ENCODE peak calls at places on chromosome 14, in eight cellular contexts. C, N, M, Q, Y, E, T and B are unnamed samples.

GRCh38 chr14:103994535-103995184 is 52.3 kb upstream of the RD3L start:
- DNase-seq in E (no peak), T (no peak), M (no peak), Y (no peak), N (no peak), Q (no peak), C (no peak), B (no peak)

GRCh38 chr14:30822080-30822571 is 52.2 kb upstream of the COCH start:
- DNase-seq in Y (no peak), C (no peak), M (no peak), Q (no peak), E (no peak), N (no peak), T (no peak), B (no peak)

GRCh38 chr14:29894030-29894429 is 33.6 kb downstream of the PRKD1 start:
- DNase-seq in T (no peak), M (no peak), C (no peak), Q (no peak), N (no peak), Y (no peak), E (no peak), B (no peak)

GRCh38 chr14:81471062-81471461 is 62.6 kb downstream of the SEL1L start:
- DNase-seq in M (no peak), Q (no peak), N (no peak), E (no peak), C (no peak), T (no peak), Y (no peak), B (peak)

GRCh38 chr14:92850492-92850891 is 56.4 kb downstream of the GOLGA5 start:
- DNase-seq in E (no peak), M (no peak), Y (no peak), T (no peak), C (no peak), Q (no peak), N (no peak), B (peak)

GRCh38 chr14:90281261-90281660 is 24.9 kb downstream of the PSMC1 start:
- DNase-seq in M (no peak), C (no peak), E (peak), N (no peak), Y (no peak), Q (no peak), T (no peak), B (no peak)

GRCh38 chr14:52190532-52190931 is 77.0 kb upstream of the PTGDR start:
- DNase-seq in M (no peak), E (no peak), Q (no peak), N (no peak), C (no peak), Y (no peak), T (no peak), B (no peak)

GRCh38 chr14:44211718-44212117 is 295.4 kb downstream of the FSCB start:
- DNase-seq in M (no peak), Q (no peak), C (no peak), T (no peak), Y (no peak), N (no peak), E (no peak), B (no peak)

GRCh38 chr14:57464013-57464730 is 29.5 kb downstream of the CCDC198 start:
- DNase-seq in E (no peak), N (no peak), M (no peak), C (no peak), T (no peak), Q (no peak), Y (peak), B (no peak)

GRCh38 chr14:102088012-102088792 is 1.4 kb upstream of the HSP90AA1 start:
- DNase-seq in C (peak), T (peak), M (peak), Q (peak), N (peak), E (peak), Y (no peak), B (no peak)

GRCh38 chr14:91323671-91324605 is 79.4 kb upstream of the GPR68 start:
- DNase-seq in N (peak), E (peak), Q (peak), Y (peak), M (peak), C (peak), T (peak), B (peak)
- H3K27ac ChIP-seq in N (peak), E (no peak), Q (peak), Y (no peak), M (peak), C (peak), T (peak), B (peak)

GRCh38 chr14:50002926-50003212 is 110.0 kb downstream of the ARF6 start:
- DNase-seq in N (no peak), E (no peak), M (no peak), C (no peak), Y (no peak), Q (no peak), T (no peak), B (no peak)
- H3K27ac ChIP-seq in N (peak), E (no peak), M (peak), C (peak), Y (peak), Q (peak), T (peak), B (peak)

DNA sequence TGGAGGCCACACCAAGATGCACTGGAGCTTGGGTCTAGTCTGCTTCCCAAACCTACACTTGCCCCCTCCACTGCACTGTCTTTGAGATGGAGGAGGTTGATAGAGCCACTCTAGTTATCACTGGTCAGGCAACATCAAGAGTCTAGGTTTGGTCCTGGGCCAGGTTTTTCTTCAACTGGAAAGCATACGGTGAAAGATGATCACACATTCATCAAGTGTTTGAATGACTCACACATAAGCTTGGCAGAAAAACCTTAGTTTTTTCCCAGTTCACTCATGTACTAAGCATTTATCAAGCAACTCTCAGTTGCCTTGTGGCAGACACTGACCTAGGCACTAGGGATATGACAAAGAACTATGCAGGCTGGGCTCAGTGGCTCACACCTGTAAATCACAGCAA is 84.5 kb downstream of the PLEKHG3 start:
- DNase-seq in Y (peak), C (peak), M (no peak), E (peak), Q (no peak), N (no peak), T (no peak), B (no peak)
- H3K27ac ChIP-seq in Y (peak), C (no peak), M (no peak), E (no peak), Q (no peak), N (no peak), T (peak), B (no peak)

DNA sequence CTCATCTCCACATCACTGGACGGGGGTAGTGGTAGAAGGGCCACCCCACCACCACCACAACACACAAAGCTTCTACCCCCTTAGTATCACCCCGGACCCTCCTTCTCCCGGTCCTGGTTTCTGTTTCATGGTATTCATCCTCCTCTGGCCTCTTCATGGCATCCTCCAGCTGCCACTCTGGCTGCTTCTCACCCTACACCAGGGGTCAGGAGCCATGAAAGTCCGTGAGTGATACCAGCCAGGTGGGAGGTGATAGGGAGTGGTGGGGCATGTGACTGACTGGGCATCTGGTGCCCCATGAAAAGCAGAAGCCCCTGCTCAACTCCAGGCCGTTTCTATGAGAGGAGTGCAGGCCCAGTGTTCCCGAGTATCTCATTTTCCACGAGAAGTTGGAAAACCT is 151.4 kb upstream of the HIF1A start:
- DNase-seq in E (no peak), T (no peak), C (no peak), N (no peak), Y (no peak), Q (no peak), M (no peak), B (no peak)
- H3K27ac ChIP-seq in E (no peak), T (peak), C (peak), N (no peak), Y (peak), Q (peak), M (no peak), B (no peak)

DNA sequence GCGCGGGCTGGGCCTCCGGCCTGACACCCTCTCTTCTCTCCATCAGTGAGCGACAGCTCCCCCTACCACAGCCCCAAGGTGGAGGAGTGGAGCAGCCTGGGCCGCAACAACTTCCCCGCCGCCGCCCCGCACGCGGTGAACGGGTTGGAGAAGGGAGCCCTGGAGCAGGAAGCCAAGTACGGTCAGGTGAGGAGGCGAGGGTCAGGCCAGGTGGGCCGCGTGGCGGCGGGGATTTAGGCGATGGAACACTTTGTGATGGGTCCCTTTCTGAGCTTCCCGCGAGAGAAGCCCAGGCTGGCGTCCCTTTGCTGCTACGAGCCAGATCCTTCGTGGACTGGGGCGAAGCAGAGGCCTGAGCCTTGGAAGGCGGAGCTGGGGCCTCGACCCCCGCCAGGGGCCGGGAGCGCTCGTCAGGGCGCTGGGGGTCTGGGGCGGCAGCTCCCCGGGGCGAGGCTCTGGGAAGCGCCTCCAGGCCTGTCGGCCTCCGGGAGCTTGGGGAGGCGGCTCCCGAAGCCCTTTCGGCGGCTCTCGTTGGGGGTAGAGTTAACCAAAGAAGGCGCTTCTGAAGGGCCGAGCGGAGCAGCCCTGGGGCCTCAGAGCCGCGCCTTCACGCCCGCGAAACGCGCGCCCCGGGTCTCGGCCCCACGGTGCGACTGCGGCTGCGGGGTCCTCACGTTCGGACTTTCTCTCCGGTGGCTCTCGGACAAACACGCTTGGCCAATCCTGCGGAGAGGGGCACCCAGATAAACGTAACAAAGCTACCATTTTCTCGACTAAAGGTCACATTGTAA is 5.0 kb downstream of the PAX9 start:
- DNase-seq in M (no peak), E (no peak), C (no peak), Y (no peak), Q (no peak), T (no peak), N (no peak), B (no peak)
- H3K27ac ChIP-seq in M (no peak), E (no peak), C (no peak), Y (no peak), Q (no peak), T (peak), N (no peak), B (no peak)

DNA sequence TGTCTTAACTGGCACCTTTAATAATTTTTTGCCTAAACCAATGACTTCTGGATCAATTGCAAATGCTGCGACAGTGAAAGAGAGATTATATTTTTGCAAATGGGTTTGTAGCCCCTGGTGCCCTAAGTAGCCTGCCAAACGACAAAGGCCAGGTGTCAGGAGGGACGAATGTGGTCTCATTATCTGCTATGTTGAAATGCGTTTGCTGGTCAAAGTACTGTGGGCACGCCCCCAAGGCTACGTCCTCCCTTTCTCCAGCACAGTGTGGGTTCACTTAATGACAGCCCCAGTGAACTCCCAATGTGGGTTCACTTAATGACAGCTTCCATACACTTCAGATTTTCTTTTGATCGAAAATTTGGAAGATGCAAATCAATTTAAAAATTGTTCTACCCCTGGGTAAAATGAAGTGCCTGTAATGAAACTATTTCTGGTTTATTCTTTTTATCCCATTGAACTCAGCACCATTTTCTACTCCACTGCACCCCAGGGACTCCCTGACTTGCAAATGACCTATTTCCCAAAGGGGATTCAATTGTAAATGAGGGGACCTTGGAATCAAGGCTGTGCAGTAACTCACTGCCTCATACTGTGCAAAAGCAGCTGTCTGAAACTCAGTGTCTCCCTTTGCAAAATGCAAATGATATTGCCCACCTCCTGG is 1.4 kb downstream of the SERPINA11 start:
- DNase-seq in Q (no peak), N (no peak), C (no peak), E (no peak), Y (no peak), M (no peak), T (no peak), B (no peak)
- H3K27ac ChIP-seq in Q (no peak), N (no peak), C (no peak), E (no peak), Y (no peak), M (no peak), T (no peak), B (no peak)

DNA sequence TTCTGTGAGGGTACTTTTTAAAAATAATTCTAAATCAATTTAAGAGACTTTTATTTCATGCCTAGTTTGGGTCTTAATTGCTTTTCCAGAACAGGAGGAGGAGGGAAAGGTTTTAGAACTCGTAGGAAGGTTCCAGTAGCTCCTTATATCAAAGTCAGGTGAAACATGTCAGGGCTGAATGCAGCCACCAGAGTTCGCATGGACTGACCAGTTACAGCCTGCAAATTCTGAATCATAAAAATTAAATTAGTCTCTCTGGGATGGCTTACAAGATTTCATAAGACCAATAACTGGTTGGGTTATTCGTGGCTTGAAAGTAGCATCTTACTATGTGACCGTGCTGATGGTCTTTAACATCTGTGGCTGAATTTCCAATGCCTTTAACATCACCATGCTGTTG is 410 bp downstream of the BDKRB1 start:
- DNase-seq in C (no peak), M (no peak), T (no peak), N (no peak), Y (no peak), Q (no peak), E (no peak), B (no peak)
- H3K27ac ChIP-seq in C (no peak), M (no peak), T (no peak), N (peak), Y (peak), Q (no peak), E (no peak), B (no peak)

GRCh38 chr14:68913516-68913915 is 65.6 kb downstream of the ACTN1 start:
- DNase-seq in N (no peak), Y (no peak), M (no peak), C (no peak), E (no peak), Q (no peak), T (no peak), B (no peak)

GRCh38 chr14:68911594-68912227 is 67.4 kb downstream of the ACTN1 start:
- DNase-seq in Q (peak), Y (peak), M (peak), E (peak), T (peak), C (peak), N (peak), B (peak)

GRCh38 chr14:68908201-68908600 is 70.9 kb downstream of the ACTN1 start:
- DNase-seq in C (no peak), T (no peak), E (no peak), N (no peak), Y (no peak), M (no peak), Q (no peak), B (no peak)

GRCh38 chr14:68908860-68909259 is 70.2 kb downstream of the ACTN1 start:
- DNase-seq in E (no peak), Q (no peak), M (no peak), N (no peak), T (no peak), Y (no peak), C (no peak), B (no peak)

DNA sequence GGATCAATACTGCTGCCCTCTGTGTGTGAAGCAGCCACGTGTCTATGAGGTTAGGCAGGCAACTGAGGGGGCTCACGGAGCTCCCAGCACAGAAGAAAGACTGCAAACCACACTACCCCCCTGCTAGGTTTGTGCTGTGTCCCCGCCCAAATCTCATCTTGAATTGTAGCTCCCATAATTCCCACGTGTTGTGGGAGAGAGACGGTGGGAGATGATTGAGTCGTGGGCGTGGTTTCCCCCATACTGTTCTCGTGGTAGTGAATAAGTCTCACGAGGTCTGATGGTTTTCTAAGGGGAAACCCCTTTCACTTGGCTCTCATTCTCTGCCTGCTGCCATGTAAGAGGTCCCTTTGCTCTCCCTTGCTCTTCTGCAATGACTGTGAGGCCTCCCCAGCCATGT is 68.6 kb downstream of the ACTN1 start:
- DNase-seq in E (no peak), C (no peak), T (no peak), M (no peak), N (no peak), Q (no peak), Y (no peak), B (no peak)
- H3K27ac ChIP-seq in E (no peak), C (no peak), T (no peak), M (no peak), N (no peak), Q (no peak), Y (no peak), B (no peak)

GRCh38 chr14:55026793-55027560 is at the start of the genes SOCS4 and WDHD1:
- DNase-seq in Y (peak), T (peak), C (peak), N (peak), Q (peak), E (peak), M (peak), B (peak)

GRCh38 chr14:55028066-55028465 is 1.0 kb downstream of the SOCS4 start:
- DNase-seq in T (no peak), Y (no peak), E (peak), M (no peak), C (no peak), Q (no peak), N (no peak), B (no peak)

GRCh38 chr14:55028476-55028875 is 1.4 kb downstream of the SOCS4 start:
- DNase-seq in C (no peak), E (no peak), N (no peak), M (no peak), Q (no peak), Y (no peak), T (no peak), B (no peak)

GRCh38 chr14:55026441-55026792 is 482 bp downstream of the WDHD1 start:
- DNase-seq in Y (no peak), C (no peak), Q (no peak), E (no peak), T (no peak), N (no peak), M (no peak), B (no peak)

GRCh38 chr14:55031190-55031589 is 4.2 kb downstream of the SOCS4 start:
- DNase-seq in Y (no peak), C (no peak), Q (no peak), N (no peak), T (no peak), E (peak), M (no peak), B (no peak)
- H3K27ac ChIP-seq in Y (no peak), C (no peak), Q (peak), N (no peak), T (no peak), E (peak), M (no peak), B (no peak)

GRCh38 chr14:72836085-72836484 is 57.8 kb downstream of the DPF3 start:
- DNase-seq in T (no peak), M (no peak), N (no peak), C (no peak), Y (no peak), E (no peak), Q (no peak), B (no peak)
- H3K27ac ChIP-seq in T (peak), M (no peak), N (no peak), C (no peak), Y (no peak), E (peak), Q (peak), B (no peak)